ENCODE peak calls at places on chromosomes 5 and 9, in seven cellular contexts. Y is neuronal stem cell; I is aorta; S is colonic mucosa; Q is effector memory CD4-positive, alpha-beta T cell; F is uterus; N is adrenal gland. B is an unnamed sample.

GRCh38 chr9:90906316-90907055 is 104.9 kb downstream of the SYK start:
- DNase-seq in Y (no peak), I (no peak), S (no peak), Q (no peak), F (no peak), N (no peak), B (peak; percentile 29)

GRCh38 chr9:131264231-131264630 is 12.1 kb downstream of the FAM78A start:
- DNase-seq in Y (no peak), I (no peak), S (no peak), Q (peak; percentile 39), F (no peak), N (no peak), B (peak; percentile 56)

GRCh38 chr5:34591723-34592122 is 64.4 kb upstream of the RAI14 start:
- DNase-seq in Y (no peak), I (no peak), S (no peak), Q (no peak), F (no peak), N (no peak), B (no peak)

GRCh38 chr9:110329676-110330235 is 7.9 kb downstream of the TXNDC8 start:
- DNase-seq in Y (no peak), I (no peak), S (no peak), Q (no peak), F (no peak), N (no peak), B (no peak)

GRCh38 chr5:149014634-149015033 is 48.2 kb downstream of the SH3TC2 start:
- DNase-seq in Y (no peak), I (no peak), S (no peak), Q (no peak), F (no peak), N (no peak), B (no peak)

GRCh38 chr5:139925650-139926640 is 117.2 kb downstream of the NRG2 start:
- DNase-seq in Y (no peak), I (no peak), S (no peak), Q (no peak), F (no peak), N (no peak), B (no peak)

GRCh38 chr9:136972335-136972734 is 5.0 kb upstream of the PTGDS start:
- DNase-seq in Y (no peak), I (no peak), S (no peak), Q (no peak), F (no peak), N (no peak), B (no peak)

GRCh38 chr5:160802567-160802966 is 49.4 kb downstream of the ATP10B start:
- DNase-seq in Y (no peak), I (no peak), S (no peak), Q (no peak), F (no peak), N (no peak), B (no peak)

GRCh38 chr5:168798065-168799023 is 219.2 kb upstream of the PANK3 start:
- DNase-seq in Y (no peak), I (no peak), S (no peak), Q (no peak), F (no peak), N (peak; percentile 67), B (no peak)

GRCh38 chr5:23234153-23234729 is 273.2 kb upstream of the PRDM9 start:
- DNase-seq in Y (no peak), I (no peak), S (no peak), Q (no peak), F (no peak), N (no peak), B (peak; percentile 54)

GRCh38 chr5:497871-498509 is 26.3 kb downstream of the SLC9A3 start:
- DNase-seq in Y (no peak), I (no peak), S (no peak), Q (no peak), F (no peak), N (no peak), B (no peak)

GRCh38 chr5:127824126-127824525 is 120.9 kb downstream of the CCDC192 start:
- DNase-seq in Y (no peak), I (no peak), S (no peak), Q (no peak), F (no peak), N (no peak), B (no peak)

GRCh38 chr5:129322968-129323367 is 137.1 kb upstream of the ADAMTS19 start:
- DNase-seq in Y (no peak), I (no peak), S (no peak), Q (no peak), F (no peak), N (no peak), B (no peak)

GRCh38 chr5:124088289-124089064 is 576.5 kb downstream of the CSNK1G3 start:
- DNase-seq in Y (no peak), I (no peak), S (no peak), Q (no peak), F (no peak), N (no peak), B (no peak)

GRCh38 chr5:142817961-142818431 is 47.8 kb downstream of the ARHGAP26 start:
- DNase-seq in Y (no peak), I (no peak), S (peak; percentile 84), Q (no peak), F (no peak), N (no peak), B (no peak)

GRCh38 chr9:96022445-96023031 is 147.0 kb downstream of the ERCC6L2 start:
- DNase-seq in Y (peak; percentile 36), I (no peak), S (peak; percentile 53), Q (no peak), F (no peak), N (no peak), B (peak; percentile 84)

GRCh38 chr5:163727028-163727427 is 221.6 kb downstream of the MAT2B start:
- DNase-seq in Y (no peak), I (no peak), S (peak; percentile 29), Q (no peak), F (no peak), N (no peak), B (no peak)

GRCh38 chr9:82565188-82565966 is 497.6 kb downstream of the RASEF start:
- DNase-seq in Y (no peak), I (no peak), S (no peak), Q (no peak), F (no peak), N (no peak), B (no peak)

GRCh38 chr5:154764967-154765366 is 9.8 kb downstream of the LARP1 start:
- DNase-seq in Y (no peak), I (no peak), S (no peak), Q (no peak), F (no peak), N (no peak), B (no peak)
- H3K4me1 ChIP-seq in Y (peaks cover 11% of the 10 kb centered on the region), I (peaks cover 15% of the 10 kb centered on the region), S (peaks cover 10% of the 10 kb centered on the region), Q (peaks cover 48% of the 10 kb centered on the region), F (peaks cover 16% of the 10 kb centered on the region), N (peaks cover 40% of the 10 kb centered on the region), B (peaks cover 24% of the 10 kb centered on the region)

GRCh38 chr5:146039420-146039819 is 66.0 kb downstream of the PLAC8L1 start:
- DNase-seq in Y (no peak), I (no peak), S (no peak), Q (no peak), F (no peak), N (no peak), B (no peak)
- H3K4me1 ChIP-seq in Y (no peaks in the 10 kb centered on the region), I (no peaks in the 10 kb centered on the region), S (peaks cover 6% of the 10 kb centered on the region), Q (no peaks in the 10 kb centered on the region), F (no peaks in the 10 kb centered on the region), N (no peaks in the 10 kb centered on the region), B (peaks cover 16% of the 10 kb centered on the region)

GRCh38 chr9:94613003-94613402 is 19.4 kb upstream of the FBP2 start:
- DNase-seq in Y (no peak), I (no peak), S (no peak), Q (no peak), F (no peak), N (no peak), B (no peak)

GRCh38 chr9:94612071-94612470 is 18.4 kb upstream of the FBP2 start:
- DNase-seq in Y (no peak), I (no peak), S (peak; percentile 70), Q (no peak), F (no peak), N (peak; percentile 7), B (no peak)

GRCh38 chr9:94607340-94607695 is 13.7 kb upstream of the FBP2 start:
- DNase-seq in Y (no peak), I (no peak), S (no peak), Q (no peak), F (no peak), N (no peak), B (no peak)

GRCh38 chr9:94610181-94610591 is 16.6 kb upstream of the FBP2 start:
- DNase-seq in Y (no peak), I (no peak), S (no peak), Q (no peak), F (no peak), N (no peak), B (no peak)

GRCh38 chr9:94611638-94612068 is 18.0 kb upstream of the FBP2 start:
- DNase-seq in Y (no peak), I (no peak), S (no peak), Q (no peak), F (no peak), N (no peak), B (no peak)
- H3K4me1 ChIP-seq in Y (peaks cover 13% of the 10 kb centered on the region), I (no peaks in the 10 kb centered on the region), S (peaks cover 16% of the 10 kb centered on the region), Q (peaks cover 6% of the 10 kb centered on the region), F (no peaks in the 10 kb centered on the region), N (peaks cover 7% of the 10 kb centered on the region), B (peaks cover 16% of the 10 kb centered on the region)

GRCh38 chr5:134003957-134004625 is 684 bp downstream of the VDAC1 start:
- DNase-seq in Y (peak; percentile 37), I (peak; percentile 92), S (peak; percentile 67), Q (peak; percentile 19), F (peak; percentile 65), N (peak; percentile 68), B (peak; percentile 68)

GRCh38 chr5:134004626-134005414 is at the start of gene VDAC1:
- DNase-seq in Y (peak; percentile 85), I (peak; percentile 94), S (peak; percentile 72), Q (peak; percentile 84), F (peak; percentile 84), N (peak; percentile 92), B (peak; percentile 89)

GRCh38 chr5:134005415-134006118 is 792 bp upstream of the VDAC1 start:
- DNase-seq in Y (no peak), I (peak; percentile 84), S (peak; percentile 68), Q (no peak), F (peak; percentile 42), N (peak; percentile 46), B (peak; percentile 85)

GRCh38 chr5:134001938-134002731 is 2.6 kb downstream of the VDAC1 start:
- DNase-seq in Y (no peak), I (no peak), S (no peak), Q (no peak), F (no peak), N (no peak), B (no peak)

DNA sequence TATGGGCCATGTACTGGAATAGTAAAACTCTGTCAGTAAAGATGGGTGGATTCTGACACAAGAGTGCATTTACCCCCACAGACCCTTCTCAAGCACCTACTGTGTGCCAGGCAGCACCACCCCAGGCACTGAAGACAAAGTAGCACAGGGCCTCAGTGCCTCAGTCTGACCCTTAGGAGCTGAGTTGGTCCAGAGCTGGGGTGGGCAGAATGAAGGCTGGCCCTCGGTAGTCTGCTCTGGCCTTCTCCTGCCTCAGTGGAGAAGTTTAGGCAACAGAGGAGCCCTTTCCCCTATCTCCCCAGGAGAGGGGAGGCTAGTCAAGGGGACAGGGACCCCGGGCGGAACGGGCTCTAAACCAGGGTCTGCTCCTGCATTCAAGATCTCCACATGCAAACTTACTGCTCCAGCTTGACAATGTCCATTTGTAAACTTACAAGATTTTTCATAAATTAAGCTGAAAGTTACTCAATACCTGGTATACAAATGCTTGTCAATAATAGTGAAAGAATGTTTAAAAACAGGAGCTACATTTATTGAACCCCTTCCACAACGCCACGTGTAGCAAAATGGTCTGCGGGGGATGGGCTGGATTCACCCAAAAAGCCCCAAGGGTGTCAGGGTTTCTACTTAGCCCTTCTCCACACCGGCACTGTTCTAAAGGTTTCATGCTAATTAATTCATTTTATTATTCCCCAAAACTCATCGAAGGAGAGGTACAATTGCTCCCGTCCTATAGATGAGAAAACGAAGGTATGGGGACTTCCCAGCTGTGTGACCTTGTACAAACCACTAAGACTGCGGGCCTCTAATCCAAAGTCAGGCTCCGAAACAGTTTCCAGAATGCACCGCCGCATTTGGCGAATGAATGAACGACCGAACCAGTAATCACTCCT is 1.5 kb downstream of the VDAC1 start:
- DNase-seq in Y (no peak), I (no peak), S (no peak), Q (no peak), F (no peak), N (no peak), B (no peak)
- H3K4me1 ChIP-seq in Y (peaks cover 23% of the 10 kb centered on the region), I (no peaks in the 10 kb centered on the region), S (peaks cover 25% of the 10 kb centered on the region), Q (peaks cover 20% of the 10 kb centered on the region), F (peaks cover 17% of the 10 kb centered on the region), N (peaks cover 17% of the 10 kb centered on the region), B (peaks cover 4% of the 10 kb centered on the region)

B was measured in endodermal cell.